ENCODE peak calls at places on chromosomes 4 and X, in six cellular contexts. One of them, this sample, is unnamed.

GRCh38 chr4:100576570-100576969 is 58.7 kb upstream of the EMCN start:
- DNase-seq in non-pigmented ciliary epithelial cell: no peak
- DNase-seq in hypothalamus: no peak
- DNase-seq in AML-193: no peak
- DNase-seq in stimulated activated CD4-positive, alpha-beta T cell treated with anti-CD3 and anti-CD28 coated beads, Interleukin-12 subunit alpha, Interleukin-12 subunit beta, amount 100 ng/mL, for 48 hours: no peak
- DNase-seq in activated T-cell treated with anti-CD3 and anti-CD28 coated beads for 4 hours: no peak
- DNase-seq in this sample: no peak

GRCh38 chr4:66169341-66169740 is 499.1 kb upstream of the EPHA5 start:
- DNase-seq in non-pigmented ciliary epithelial cell: no peak
- DNase-seq in hypothalamus: no peak
- DNase-seq in AML-193: no peak
- DNase-seq in stimulated activated CD4-positive, alpha-beta T cell treated with anti-CD3 and anti-CD28 coated beads, Interleukin-12 subunit alpha, Interleukin-12 subunit beta, amount 100 ng/mL, for 48 hours: no peak
- DNase-seq in activated T-cell treated with anti-CD3 and anti-CD28 coated beads for 4 hours: no peak
- DNase-seq in this sample: peak; percentile 26

GRCh38 chr4:156132196-156132595 is 178.5 kb upstream of the CTSO start:
- DNase-seq in non-pigmented ciliary epithelial cell: no peak
- DNase-seq in hypothalamus: no peak
- DNase-seq in AML-193: no peak
- DNase-seq in stimulated activated CD4-positive, alpha-beta T cell treated with anti-CD3 and anti-CD28 coated beads, Interleukin-12 subunit alpha, Interleukin-12 subunit beta, amount 100 ng/mL, for 48 hours: no peak
- DNase-seq in activated T-cell treated with anti-CD3 and anti-CD28 coated beads for 4 hours: no peak
- DNase-seq in this sample: no peak

GRCh38 chr4:24704152-24704551 is 91.2 kb upstream of the SOD3 start:
- DNase-seq in non-pigmented ciliary epithelial cell: no peak
- DNase-seq in hypothalamus: no peak
- DNase-seq in AML-193: no peak
- DNase-seq in stimulated activated CD4-positive, alpha-beta T cell treated with anti-CD3 and anti-CD28 coated beads, Interleukin-12 subunit alpha, Interleukin-12 subunit beta, amount 100 ng/mL, for 48 hours: no peak
- DNase-seq in activated T-cell treated with anti-CD3 and anti-CD28 coated beads for 4 hours: no peak
- DNase-seq in this sample: no peak

GRCh38 chr4:42371306-42372063 is 25.8 kb upstream of the SHISA3 start:
- DNase-seq in non-pigmented ciliary epithelial cell: peak; percentile 18
- DNase-seq in hypothalamus: no peak
- DNase-seq in AML-193: peak; percentile 37
- DNase-seq in stimulated activated CD4-positive, alpha-beta T cell treated with anti-CD3 and anti-CD28 coated beads, Interleukin-12 subunit alpha, Interleukin-12 subunit beta, amount 100 ng/mL, for 48 hours: no peak
- DNase-seq in activated T-cell treated with anti-CD3 and anti-CD28 coated beads for 4 hours: no peak
- DNase-seq in this sample: peak; percentile 40

GRCh38 chr4:27089186-27089585 is 228.5 kb downstream of the STIM2 start:
- DNase-seq in non-pigmented ciliary epithelial cell: no peak
- DNase-seq in hypothalamus: no peak
- DNase-seq in AML-193: no peak
- DNase-seq in stimulated activated CD4-positive, alpha-beta T cell treated with anti-CD3 and anti-CD28 coated beads, Interleukin-12 subunit alpha, Interleukin-12 subunit beta, amount 100 ng/mL, for 48 hours: no peak
- DNase-seq in activated T-cell treated with anti-CD3 and anti-CD28 coated beads for 4 hours: no peak
- DNase-seq in this sample: no peak

GRCh38 chrX:48465336-48465933 is 4.6 kb downstream of the SLC38A5 start:
- DNase-seq in non-pigmented ciliary epithelial cell: peak; percentile 80
- DNase-seq in hypothalamus: no peak
- DNase-seq in AML-193: no peak
- DNase-seq in stimulated activated CD4-positive, alpha-beta T cell treated with anti-CD3 and anti-CD28 coated beads, Interleukin-12 subunit alpha, Interleukin-12 subunit beta, amount 100 ng/mL, for 48 hours: no peak
- DNase-seq in activated T-cell treated with anti-CD3 and anti-CD28 coated beads for 4 hours: no peak
- DNase-seq in this sample: peak; percentile 39

GRCh38 chrX:145393702-145394235 is 146.5 kb downstream of the SPANXN1 start:
- DNase-seq in non-pigmented ciliary epithelial cell: no peak
- DNase-seq in hypothalamus: no peak
- DNase-seq in AML-193: no peak
- DNase-seq in stimulated activated CD4-positive, alpha-beta T cell treated with anti-CD3 and anti-CD28 coated beads, Interleukin-12 subunit alpha, Interleukin-12 subunit beta, amount 100 ng/mL, for 48 hours: no peak
- DNase-seq in activated T-cell treated with anti-CD3 and anti-CD28 coated beads for 4 hours: no peak
- DNase-seq in this sample: no peak

GRCh38 chr4:42965326-42965725 is 72.8 kb downstream of the GRXCR1 start:
- DNase-seq in non-pigmented ciliary epithelial cell: no peak
- DNase-seq in hypothalamus: no peak
- DNase-seq in AML-193: no peak
- DNase-seq in stimulated activated CD4-positive, alpha-beta T cell treated with anti-CD3 and anti-CD28 coated beads, Interleukin-12 subunit alpha, Interleukin-12 subunit beta, amount 100 ng/mL, for 48 hours: no peak
- DNase-seq in activated T-cell treated with anti-CD3 and anti-CD28 coated beads for 4 hours: no peak
- DNase-seq in this sample: no peak

GRCh38 chr4:52103314-52103713 is 52.2 kb downstream of the SPATA18 start:
- DNase-seq in non-pigmented ciliary epithelial cell: no peak
- DNase-seq in hypothalamus: no peak
- DNase-seq in AML-193: no peak
- DNase-seq in stimulated activated CD4-positive, alpha-beta T cell treated with anti-CD3 and anti-CD28 coated beads, Interleukin-12 subunit alpha, Interleukin-12 subunit beta, amount 100 ng/mL, for 48 hours: no peak
- DNase-seq in activated T-cell treated with anti-CD3 and anti-CD28 coated beads for 4 hours: no peak
- DNase-seq in this sample: peak; percentile 16

GRCh38 chr4:137274404-137274803 is 257.9 kb downstream of the PCDH18 start:
- DNase-seq in non-pigmented ciliary epithelial cell: peak; percentile 6
- DNase-seq in hypothalamus: no peak
- DNase-seq in AML-193: no peak
- DNase-seq in stimulated activated CD4-positive, alpha-beta T cell treated with anti-CD3 and anti-CD28 coated beads, Interleukin-12 subunit alpha, Interleukin-12 subunit beta, amount 100 ng/mL, for 48 hours: no peak
- DNase-seq in activated T-cell treated with anti-CD3 and anti-CD28 coated beads for 4 hours: no peak
- DNase-seq in this sample: peak; percentile 14

GRCh38 chr4:2258091-2259035 is 3.5 kb downstream of the MXD4 start:
- DNase-seq in non-pigmented ciliary epithelial cell: no peak
- DNase-seq in hypothalamus: no peak
- DNase-seq in AML-193: no peak
- DNase-seq in stimulated activated CD4-positive, alpha-beta T cell treated with anti-CD3 and anti-CD28 coated beads, Interleukin-12 subunit alpha, Interleukin-12 subunit beta, amount 100 ng/mL, for 48 hours: no peak
- DNase-seq in activated T-cell treated with anti-CD3 and anti-CD28 coated beads for 4 hours: no peak
- DNase-seq in this sample: no peak

GRCh38 chr4:33543941-33544450 is 2700.3 kb downstream of the ARAP2 start:
- DNase-seq in non-pigmented ciliary epithelial cell: no peak
- DNase-seq in hypothalamus: no peak
- DNase-seq in AML-193: peak; percentile 23
- DNase-seq in stimulated activated CD4-positive, alpha-beta T cell treated with anti-CD3 and anti-CD28 coated beads, Interleukin-12 subunit alpha, Interleukin-12 subunit beta, amount 100 ng/mL, for 48 hours: no peak
- DNase-seq in activated T-cell treated with anti-CD3 and anti-CD28 coated beads for 4 hours: no peak
- DNase-seq in this sample: no peak

This sample was measured in A172.